ENCODE peak calls at places on chromosomes 16 and 17, in six cellular contexts. Q, Y, X, U, M and C are unnamed samples.

GRCh38 chr16:79838860-79839259 is 238.3 kb upstream of the MAF start:
- DNase-seq in X (no peak), M (no peak), Y (no peak), Q (no peak), U (no peak), C (no peak)

GRCh38 chr17:62049299-62049698 is 15.8 kb downstream of the MED13 start:
- DNase-seq in X (no peak), Q (no peak), U (no peak), M (no peak), Y (no peak), C (no peak)

GRCh38 chr17:39235555-39236221 is 9.9 kb upstream of the STAC2 start:
- DNase-seq in X (peak; percentile 93), U (peak; percentile 87), M (peak; percentile 87), Y (peak; percentile 57), Q (peak; percentile 53), C (peak; percentile 96)

GRCh38 chr17:285751-286422 is 66.7 kb downstream of the RPH3AL start:
- DNase-seq in Q (no peak), M (no peak), U (no peak), X (no peak), Y (no peak), C (peak; percentile 53)

GRCh38 chr17:45371414-45372324 is 54.8 kb upstream of the MAP3K14 start:
- DNase-seq in X (no peak), M (peak; percentile 92), Y (peak; percentile 96), U (peak; percentile 92), Q (peak; percentile 93), C (peak; percentile 99)

GRCh38 chr16:20298452-20298851 is 28.9 kb downstream of the GP2 start:
- DNase-seq in X (no peak), Y (no peak), M (no peak), Q (no peak), U (no peak), C (no peak)

GRCh38 chr17:58415371-58416055 is 1.8 kb downstream of the RNF43 start:
- DNase-seq in U (peak; percentile 52), Q (no peak), M (no peak), X (no peak), Y (no peak), C (no peak)

GRCh38 chr16:253833-254232 is 19.2 kb downstream of the FAM234A start:
- DNase-seq in U (no peak), Y (no peak), Q (no peak), M (no peak), X (no peak), C (peak; percentile 8)

GRCh38 chr16:27500801-27501200 is 48.9 kb downstream of the GTF3C1 start:
- DNase-seq in X (no peak), Q (no peak), U (no peak), Y (no peak), M (no peak), C (no peak)

GRCh38 chr17:71921726-71922320 is 199.0 kb upstream of the SOX9 start:
- DNase-seq in U (no peak), Q (no peak), Y (no peak), X (no peak), M (no peak), C (peak; percentile 62)

GRCh38 chr17:65727832-65728231 is 166.4 kb upstream of the AXIN2 start:
- DNase-seq in Q (no peak), U (no peak), Y (no peak), X (no peak), M (no peak), C (no peak)

GRCh38 chr17:65727243-65727642 is 165.8 kb upstream of the AXIN2 start:
- DNase-seq in U (no peak), Y (no peak), Q (no peak), M (no peak), X (no peak), C (no peak)

GRCh38 chr17:65729207-65729606 is 167.8 kb upstream of the AXIN2 start:
- DNase-seq in M (no peak), X (no peak), Y (no peak), Q (no peak), U (no peak), C (no peak)

GRCh38 chr17:65723356-65723928 is 162.0 kb upstream of the AXIN2 start:
- DNase-seq in M (no peak), X (no peak), Q (peak; percentile 46), Y (peak; percentile 28), U (no peak), C (peak; percentile 42)
- H2AFZ ChIP-seq in M (no peak overlapping the region), X (no peak overlapping the region), Q (no peak overlapping the region), Y (no peak overlapping the region), U (no peak overlapping the region), C (no peak overlapping the region)

GRCh38 chr16:86663691-86664517 is 85.6 kb downstream of the FOXL1 start:
- DNase-seq in U (no peak), Q (peak; percentile 39), M (no peak), X (no peak), Y (peak; percentile 28), C (no peak)

GRCh38 chr16:86667035-86667434 is 88.7 kb downstream of the FOXL1 start:
- DNase-seq in Y (no peak), X (no peak), Q (no peak), M (no peak), U (no peak), C (no peak)

GRCh38 chr16:86664518-86665318 is 86.4 kb downstream of the FOXL1 start:
- DNase-seq in Y (peak; percentile 98), X (no peak), M (peak; percentile 96), U (no peak), Q (peak; percentile 94), C (peak; percentile 90)

GRCh38 chr16:86665319-86665675 is 86.9 kb downstream of the FOXL1 start:
- DNase-seq in M (no peak), U (no peak), X (no peak), Q (no peak), Y (peak; percentile 86), C (no peak)

GRCh38 chr16:86665929-86666328 is 87.6 kb downstream of the FOXL1 start:
- DNase-seq in M (no peak), U (no peak), Q (no peak), X (no peak), Y (no peak), C (no peak)
- H3K4me1 ChIP-seq in M (peaks cover 28% of the 10 kb centered on the region), U (peaks cover 23% of the 10 kb centered on the region), Q (peaks cover 56% of the 10 kb centered on the region), X (no peaks in the 10 kb centered on the region), Y (peaks cover 38% of the 10 kb centered on the region), C (peaks cover 55% of the 10 kb centered on the region)

DNA sequence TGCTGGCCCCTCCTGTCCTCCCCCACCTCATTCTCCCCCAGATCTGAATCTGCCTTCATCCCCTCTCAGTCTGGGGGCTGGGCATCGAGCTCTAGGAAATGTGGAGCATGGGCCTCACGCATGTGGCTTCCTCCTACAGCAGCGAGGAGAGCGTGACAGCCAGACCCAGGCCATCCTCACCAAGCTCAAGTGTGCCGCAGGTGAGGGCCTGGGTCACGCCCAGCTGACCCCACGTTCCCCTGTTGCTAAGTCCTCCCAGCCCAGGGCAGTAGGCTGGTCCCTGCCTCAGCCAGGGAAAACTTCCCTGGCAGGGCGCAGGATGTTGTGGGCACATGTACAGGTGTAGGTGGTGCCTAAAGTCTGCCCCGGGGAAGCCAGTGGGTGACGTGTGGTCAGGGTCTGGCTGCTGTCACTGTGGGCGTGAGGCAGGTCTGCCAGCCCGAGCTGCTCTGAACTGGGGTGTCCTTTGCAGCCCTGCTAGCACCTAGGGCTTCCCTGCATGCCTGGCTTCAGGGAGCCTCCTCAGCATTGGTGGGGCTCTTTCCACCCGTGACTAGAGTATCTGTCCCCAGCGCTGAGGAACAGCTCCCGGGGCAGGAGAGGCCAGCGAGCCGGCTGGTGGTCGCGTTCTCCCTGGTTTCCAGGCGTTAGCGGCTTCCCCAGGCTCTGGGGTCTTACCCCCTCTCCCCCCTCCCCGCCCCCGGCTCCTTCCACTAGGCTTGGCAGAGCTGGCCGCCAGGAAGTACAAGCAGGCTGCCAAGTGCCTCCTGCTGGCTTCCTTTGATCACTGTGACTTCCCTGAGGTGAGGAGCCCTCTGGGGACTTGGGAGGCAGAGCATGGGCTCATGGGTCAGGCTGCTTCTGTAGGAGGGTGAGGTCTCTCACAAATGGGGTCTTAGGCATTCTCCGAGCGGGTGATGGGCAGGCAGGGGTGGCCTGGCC is 3.6 kb downstream of the GPS1 start:
- DNase-seq in M (no peak), Y (no peak), Q (no peak), U (no peak), X (no peak), C (peak; percentile 77)
- H3K36me3 ChIP-seq in M (peaks cover 52% of the 10 kb centered on the region), Y (peaks cover 59% of the 10 kb centered on the region), Q (peaks cover 46% of the 10 kb centered on the region), U (no peaks in the 10 kb centered on the region), X (no peaks in the 10 kb centered on the region), C (peaks cover 29% of the 10 kb centered on the region)

GRCh38 chr17:40949406-40949805 is 12.0 kb upstream of the KRT23 start:
- DNase-seq in M (no peak), U (peak; percentile 60), Q (no peak), Y (no peak), X (no peak), C (no peak)
- H2AFZ ChIP-seq in M (no peak overlapping the region), U (peak overlapping the region; percentile 93), Q (no peak overlapping the region), Y (peak overlapping the region; percentile 75), X (no peak overlapping the region), C (peak overlapping the region; percentile 74)

DNA sequence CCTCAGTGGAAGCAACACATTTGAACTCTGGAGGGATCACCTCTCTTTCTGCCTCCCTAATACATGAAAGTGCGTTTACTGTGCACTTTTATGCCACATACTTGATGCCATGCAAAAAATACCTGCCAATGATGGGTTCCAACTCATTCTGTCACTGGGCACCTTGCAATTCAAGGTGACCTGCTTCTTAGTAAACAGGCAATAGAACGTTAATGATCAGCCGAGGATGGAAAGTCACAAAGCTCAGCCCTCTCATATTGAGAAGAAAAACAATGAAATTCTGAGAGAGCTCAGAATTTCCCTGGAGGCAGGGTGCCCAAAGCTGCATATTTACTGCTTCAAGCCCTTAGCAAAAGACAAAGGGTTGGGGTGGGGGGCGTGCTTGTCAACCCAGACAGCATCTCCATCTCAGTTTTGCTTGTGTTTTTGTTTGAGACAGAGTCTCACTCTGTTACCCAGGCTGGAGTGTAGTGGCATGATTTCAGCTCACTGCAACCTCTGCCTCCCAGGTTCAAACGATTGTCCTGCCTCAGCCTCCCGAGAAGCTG is 23.2 kb downstream of the LITAF start:
- DNase-seq in Y (no peak), U (no peak), Q (no peak), X (no peak), M (no peak), C (peak; percentile 19)
- H3K4me1 ChIP-seq in Y (peaks cover 14% of the 10 kb centered on the region), U (peaks cover 17% of the 10 kb centered on the region), Q (peaks cover 11% of the 10 kb centered on the region), X (no peaks in the 10 kb centered on the region), M (no peaks in the 10 kb centered on the region), C (peaks cover 13% of the 10 kb centered on the region)

GRCh38 chr16:3732171-3732570 is 14.8 kb upstream of the TRAP1 start:
- DNase-seq in Y (no peak), Q (no peak), M (no peak), U (no peak), X (no peak), C (peak; percentile 44)
- H3K36me3 ChIP-seq in Y (peaks cover 88% of the 10 kb centered on the region), Q (peaks cover 76% of the 10 kb centered on the region), M (peaks cover 28% of the 10 kb centered on the region), U (no peaks in the 10 kb centered on the region), X (peaks cover 12% of the 10 kb centered on the region), C (peaks cover 60% of the 10 kb centered on the region)

GRCh38 chr17:35892091-35892637 is 12.0 kb upstream of the CCL5 start:
- DNase-seq in X (no peak), M (no peak), Y (peak; percentile 12), Q (no peak), U (no peak), C (peak; percentile 82)
- H2AFZ ChIP-seq in X (no peak overlapping the region), M (no peak overlapping the region), Y (no peak overlapping the region), Q (no peak overlapping the region), U (peak overlapping the region; percentile 46), C (no peak overlapping the region)